ENCODE peak calls at places on chromosomes 4 and X, in eight cellular contexts. One of them, this sample, is unnamed.

GRCh38 chr4:6991771-6992557 is 51.2 kb upstream of the TADA2B start:
- DNase-seq in breast epithelium: no peak
- DNase-seq in smooth muscle cell of the brain vasculature: peak; percentile 45
- DNase-seq in bronchial epithelial cell: peak; percentile 85
- DNase-seq in AG20443: peak; percentile 76
- DNase-seq in natural killer cell treated with Interleukin-12 subunit alpha and Interleukin-12 subunit beta and Interleukin-15 and Interleukin-18, amount 100 ng/mL, for 72 hours: no peak
- DNase-seq in A549: no peak
- DNase-seq in HepG2: no peak
- DNase-seq in this sample: no peak

GRCh38 chrX:16981980-16982379 is 35.5 kb downstream of the REPS2 start:
- DNase-seq in breast epithelium: no peak
- DNase-seq in smooth muscle cell of the brain vasculature: no peak
- DNase-seq in bronchial epithelial cell: no peak
- DNase-seq in AG20443: no peak
- DNase-seq in natural killer cell treated with Interleukin-12 subunit alpha and Interleukin-12 subunit beta and Interleukin-15 and Interleukin-18, amount 100 ng/mL, for 72 hours: no peak
- DNase-seq in A549: no peak
- DNase-seq in HepG2: no peak
- DNase-seq in this sample: no peak

GRCh38 chr4:130074096-130074495 is 978.1 kb downstream of the C4orf33 start:
- DNase-seq in breast epithelium: no peak
- DNase-seq in smooth muscle cell of the brain vasculature: no peak
- DNase-seq in bronchial epithelial cell: no peak
- DNase-seq in AG20443: no peak
- DNase-seq in natural killer cell treated with Interleukin-12 subunit alpha and Interleukin-12 subunit beta and Interleukin-15 and Interleukin-18, amount 100 ng/mL, for 72 hours: no peak
- DNase-seq in A549: no peak
- DNase-seq in HepG2: no peak
- DNase-seq in this sample: no peak

GRCh38 chr4:133476064-133476463 is 327.0 kb downstream of the PCDH10 start:
- DNase-seq in breast epithelium: no peak
- DNase-seq in smooth muscle cell of the brain vasculature: no peak
- DNase-seq in bronchial epithelial cell: no peak
- DNase-seq in AG20443: no peak
- DNase-seq in natural killer cell treated with Interleukin-12 subunit alpha and Interleukin-12 subunit beta and Interleukin-15 and Interleukin-18, amount 100 ng/mL, for 72 hours: no peak
- DNase-seq in A549: no peak
- DNase-seq in HepG2: no peak
- DNase-seq in this sample: no peak

GRCh38 chr4:75633846-75634245 is 3.5 kb upstream of the CDKL2 start:
- DNase-seq in breast epithelium: no peak
- DNase-seq in smooth muscle cell of the brain vasculature: no peak
- DNase-seq in bronchial epithelial cell: peak; percentile 35
- DNase-seq in AG20443: no peak
- DNase-seq in natural killer cell treated with Interleukin-12 subunit alpha and Interleukin-12 subunit beta and Interleukin-15 and Interleukin-18, amount 100 ng/mL, for 72 hours: no peak
- DNase-seq in A549: no peak
- DNase-seq in HepG2: no peak
- DNase-seq in this sample: no peak

GRCh38 chr4:164926301-164926700 is 49.3 kb downstream of the APELA start:
- DNase-seq in breast epithelium: no peak
- DNase-seq in smooth muscle cell of the brain vasculature: no peak
- DNase-seq in bronchial epithelial cell: no peak
- DNase-seq in AG20443: peak; percentile 82
- DNase-seq in natural killer cell treated with Interleukin-12 subunit alpha and Interleukin-12 subunit beta and Interleukin-15 and Interleukin-18, amount 100 ng/mL, for 72 hours: no peak
- DNase-seq in A549: no peak
- DNase-seq in HepG2: no peak
- DNase-seq in this sample: no peak

GRCh38 chr4:151402150-151402865 is 6.7 kb upstream of the FHIP1A start:
- DNase-seq in breast epithelium: no peak
- DNase-seq in smooth muscle cell of the brain vasculature: no peak
- DNase-seq in bronchial epithelial cell: no peak
- DNase-seq in AG20443: no peak
- DNase-seq in natural killer cell treated with Interleukin-12 subunit alpha and Interleukin-12 subunit beta and Interleukin-15 and Interleukin-18, amount 100 ng/mL, for 72 hours: no peak
- DNase-seq in A549: no peak
- DNase-seq in HepG2: no peak
- DNase-seq in this sample: no peak

GRCh38 chr4:121198261-121198660 is 34.1 kb upstream of the TNIP3 start:
- DNase-seq in breast epithelium: no peak
- DNase-seq in smooth muscle cell of the brain vasculature: no peak
- DNase-seq in bronchial epithelial cell: no peak
- DNase-seq in AG20443: no peak
- DNase-seq in natural killer cell treated with Interleukin-12 subunit alpha and Interleukin-12 subunit beta and Interleukin-15 and Interleukin-18, amount 100 ng/mL, for 72 hours: no peak
- DNase-seq in A549: no peak
- DNase-seq in HepG2: no peak
- DNase-seq in this sample: no peak

GRCh38 chr4:127810551-127810950 is 28.4 kb downstream of the HSPA4L start:
- DNase-seq in breast epithelium: no peak
- DNase-seq in smooth muscle cell of the brain vasculature: no peak
- DNase-seq in bronchial epithelial cell: no peak
- DNase-seq in AG20443: no peak
- DNase-seq in natural killer cell treated with Interleukin-12 subunit alpha and Interleukin-12 subunit beta and Interleukin-15 and Interleukin-18, amount 100 ng/mL, for 72 hours: no peak
- DNase-seq in A549: no peak
- DNase-seq in HepG2: no peak
- DNase-seq in this sample: no peak

GRCh38 chr4:7924163-7924562 is 15.5 kb downstream of the AFAP1 start:
- DNase-seq in breast epithelium: peak; percentile 7
- DNase-seq in smooth muscle cell of the brain vasculature: no peak
- DNase-seq in bronchial epithelial cell: no peak
- DNase-seq in AG20443: no peak
- DNase-seq in natural killer cell treated with Interleukin-12 subunit alpha and Interleukin-12 subunit beta and Interleukin-15 and Interleukin-18, amount 100 ng/mL, for 72 hours: no peak
- DNase-seq in A549: no peak
- DNase-seq in HepG2: peak; percentile 80
- DNase-seq in this sample: no peak

GRCh38 chrX:134733595-134733994 is 75.3 kb upstream of the PLAC1 start:
- DNase-seq in breast epithelium: no peak
- DNase-seq in smooth muscle cell of the brain vasculature: no peak
- DNase-seq in bronchial epithelial cell: no peak
- DNase-seq in AG20443: no peak
- DNase-seq in natural killer cell treated with Interleukin-12 subunit alpha and Interleukin-12 subunit beta and Interleukin-15 and Interleukin-18, amount 100 ng/mL, for 72 hours: no peak
- DNase-seq in A549: no peak
- DNase-seq in HepG2: no peak
- DNase-seq in this sample: no peak

GRCh38 chr4:2630556-2631273 is 94.3 kb downstream of the FAM193A start:
- DNase-seq in breast epithelium: peak; percentile 33
- DNase-seq in smooth muscle cell of the brain vasculature: no peak
- DNase-seq in bronchial epithelial cell: no peak
- DNase-seq in AG20443: no peak
- DNase-seq in natural killer cell treated with Interleukin-12 subunit alpha and Interleukin-12 subunit beta and Interleukin-15 and Interleukin-18, amount 100 ng/mL, for 72 hours: no peak
- DNase-seq in A549: no peak
- DNase-seq in HepG2: no peak
- DNase-seq in this sample: no peak

GRCh38 chr4:26126135-26126718 is 194.6 kb upstream of the RBPJ start:
- DNase-seq in breast epithelium: no peak
- DNase-seq in smooth muscle cell of the brain vasculature: no peak
- DNase-seq in bronchial epithelial cell: no peak
- DNase-seq in AG20443: no peak
- DNase-seq in natural killer cell treated with Interleukin-12 subunit alpha and Interleukin-12 subunit beta and Interleukin-15 and Interleukin-18, amount 100 ng/mL, for 72 hours: no peak
- DNase-seq in A549: no peak
- DNase-seq in HepG2: no peak
- DNase-seq in this sample: no peak

GRCh38 chr4:81255524-81255923 is 40.5 kb upstream of the PRKG2 start:
- DNase-seq in breast epithelium: no peak
- DNase-seq in smooth muscle cell of the brain vasculature: peak; percentile 37
- DNase-seq in bronchial epithelial cell: peak; percentile 14
- DNase-seq in AG20443: peak; percentile 67
- DNase-seq in natural killer cell treated with Interleukin-12 subunit alpha and Interleukin-12 subunit beta and Interleukin-15 and Interleukin-18, amount 100 ng/mL, for 72 hours: no peak
- DNase-seq in A549: no peak
- DNase-seq in HepG2: no peak
- DNase-seq in this sample: no peak